ENCODE peak calls at places on chromosomes 3 and 15, in eight cellular contexts. V is islet precursor cell; L is NT2/D1; R is AG04450; D is stimulated activated CD4-positive, alpha-beta T cell treated with anti-CD3 and anti-CD28 coated beads, Interleukin-2, amount 100 ng/mL, for 48 hours; M is H1; C is NCI-H460; W is T-helper 9 cell. E is an unnamed sample.

GRCh38 chr15:40252438-40253178 is 13.7 kb downstream of the PAK6 start:
- DNase-seq in V (no peak), L (no peak), R (no peak), D (no peak), M (no peak), C (no peak), W (no peak), E (no peak)

GRCh38 chr15:61640751-61641150 is 411.6 kb upstream of the RORA start:
- DNase-seq in V (no peak), L (no peak), R (no peak), D (no peak), M (no peak), C (no peak), W (no peak), E (no peak)

GRCh38 chr3:171054921-171055320 is 28.4 kb upstream of the SLC2A2 start:
- DNase-seq in V (no peak), L (no peak), R (no peak), D (no peak), M (no peak), C (peak), W (no peak), E (no peak)

GRCh38 chr3:36457667-36458066 is 77.4 kb downstream of the STAC start:
- DNase-seq in V (no peak), L (no peak), R (no peak), D (no peak), M (no peak), C (no peak), W (no peak), E (no peak)

GRCh38 chr15:25793354-25794050 is 69.6 kb downstream of the ATP10A start:
- DNase-seq in V (peak), L (no peak), R (no peak), D (no peak), M (no peak), C (no peak), W (no peak), E (no peak)

GRCh38 chr3:115667175-115668065 is 44.1 kb downstream of the GAP43 start:
- DNase-seq in V (no peak), L (no peak), R (no peak), D (no peak), M (no peak), C (no peak), W (no peak), E (no peak)

GRCh38 chr3:38579146-38579545 is 70.3 kb downstream of the SCN5A start:
- DNase-seq in V (peak), L (no peak), R (no peak), D (no peak), M (no peak), C (no peak), W (no peak), E (peak)

GRCh38 chr3:50275996-50276761 is 2.7 kb upstream of the LSMEM2 start:
- DNase-seq in V (no peak), L (no peak), R (no peak), D (no peak), M (no peak), C (no peak), W (no peak), E (no peak)

GRCh38 chr3:129366312-129366831 is 62.1 kb downstream of the EFCAB12 start:
- DNase-seq in V (no peak), L (no peak), R (no peak), D (no peak), M (no peak), C (no peak), W (no peak), E (no peak)

GRCh38 chr3:14452676-14453367 is 50.4 kb downstream of the SLC6A6 start:
- DNase-seq in V (no peak), L (no peak), R (peak), D (no peak), M (no peak), C (no peak), W (no peak), E (no peak)

GRCh38 chr3:140236836-140237476 is 302.0 kb downstream of the CLSTN2 start:
- DNase-seq in V (no peak), L (no peak), R (no peak), D (no peak), M (no peak), C (no peak), W (no peak), E (no peak)

GRCh38 chr3:130894130-130894872 is 417 bp downstream of the ATP2C1 start:
- DNase-seq in V (peak), L (no peak), R (no peak), D (peak), M (no peak), C (no peak), W (peak), E (no peak)

GRCh38 chr3:64031540-64032533 is 8.5 kb upstream of the PSMD6 start:
- DNase-seq in V (peak), L (no peak), R (no peak), D (no peak), M (no peak), C (no peak), W (no peak), E (no peak)

GRCh38 chr15:68114356-68114755 is 60.2 kb downstream of the PIAS1 start:
- DNase-seq in V (no peak), L (no peak), R (no peak), D (no peak), M (no peak), C (no peak), W (no peak), E (no peak)